ENCODE peak calls at places on chromosomes 16 and 17, in four cellular contexts. G is IMR-90, V is H9, Q is H1. B is an unnamed sample.
A peak's percentile ranks its signal among the peaks of the same experiment; 100 is the strongest.

GRCh38 chr16:13992322-13992721 is 72.4 kb downstream of the ERCC4 start:
- DNase-seq in G (no peak), V (no peak), Q (no peak), B (no peak)

GRCh38 chr17:35841505-35841904 is 27.2 kb downstream of the HEATR9 start:
- DNase-seq in Q (no peak), V (no peak), G (peak; percentile 27), B (no peak)

GRCh38 chr16:14335297-14335696 is 264.2 kb downstream of the MRTFB start:
- DNase-seq in G (no peak), Q (no peak), V (no peak), B (no peak)

GRCh38 chr16:12119562-12119961 is 143.0 kb downstream of the SNX29 start:
- DNase-seq in Q (no peak), G (peak; percentile 25), V (no peak), B (no peak)

GRCh38 chr16:4091638-4092037 is 24.6 kb downstream of the ADCY9 start:
- DNase-seq in Q (no peak), G (no peak), V (no peak), B (no peak)

GRCh38 chr17:2911755-2912111 is 115.5 kb downstream of the RAP1GAP2 start:
- DNase-seq in V (no peak), G (no peak), Q (no peak), B (no peak)

GRCh38 chr17:77884019-77884418 is 74.5 kb upstream of the TNRC6C start:
- DNase-seq in G (peak; percentile 5), Q (no peak), V (peak; percentile 75), B (peak; percentile 61)

GRCh38 chr16:85130707-85131028 is 18.4 kb upstream of the CIBAR2 start:
- DNase-seq in V (no peak), Q (no peak), G (no peak), B (no peak)

GRCh38 chr17:39270923-39271322 is 45.2 kb upstream of the STAC2 start:
- DNase-seq in Q (no peak), G (peak; percentile 81), V (no peak), B (peak; percentile 32)

GRCh38 chr17:31582151-31582907 is 190.9 kb downstream of the RAB11FIP4 start:
- DNase-seq in V (peak; percentile 28), G (peak; percentile 36), Q (no peak), B (no peak)

GRCh38 chr17:83189013-83189672 is 109.7 kb downstream of the METRNL start:
- DNase-seq in G (no peak), V (no peak), Q (no peak), B (no peak)

GRCh38 chr16:14289692-14290340 is 218.7 kb downstream of the MRTFB start:
- DNase-seq in V (peak; percentile 76), G (peak; percentile 24), Q (no peak), B (peak; percentile 81)

GRCh38 chr17:4902540-4902939 is 358 bp downstream of the CHRNE start:
- DNase-seq in G (no peak), Q (no peak), V (no peak), B (no peak)
- H3K9ac ChIP-seq in G (no peak overlapping the region), Q (no peak overlapping the region), V (no peak overlapping the region), B (no peak overlapping the region)

DNA sequence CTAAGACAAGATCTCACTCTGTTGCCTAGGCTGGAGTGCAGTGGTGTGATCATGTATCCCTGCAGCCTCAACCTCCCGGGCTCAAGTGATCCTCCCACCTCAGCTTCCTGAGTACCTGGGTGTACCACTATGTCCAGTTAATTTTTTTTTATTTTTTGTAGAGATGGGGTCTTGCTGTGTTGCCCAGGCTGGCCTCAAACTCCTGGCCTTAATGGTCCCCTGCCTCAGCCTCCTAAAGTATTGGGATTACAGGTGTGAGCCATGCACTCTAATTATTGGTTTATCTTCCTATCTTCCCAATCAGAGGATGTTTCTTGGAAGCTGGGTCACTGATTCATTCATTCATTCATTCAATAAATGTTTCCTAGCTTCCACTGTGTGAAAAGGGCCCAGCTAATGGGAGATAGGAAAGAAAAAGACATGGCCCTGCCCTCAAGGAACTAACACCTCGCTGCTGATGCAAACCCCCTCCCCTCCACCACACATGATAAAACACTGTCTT is 8.5 kb downstream of the ASPHD1 start:
- DNase-seq in G (no peak), V (no peak), Q (no peak), B (no peak)
- H3K56ac ChIP-seq in G (no peak overlapping the region), V (no peak overlapping the region), Q (no peak overlapping the region), B (no peak overlapping the region)

DNA sequence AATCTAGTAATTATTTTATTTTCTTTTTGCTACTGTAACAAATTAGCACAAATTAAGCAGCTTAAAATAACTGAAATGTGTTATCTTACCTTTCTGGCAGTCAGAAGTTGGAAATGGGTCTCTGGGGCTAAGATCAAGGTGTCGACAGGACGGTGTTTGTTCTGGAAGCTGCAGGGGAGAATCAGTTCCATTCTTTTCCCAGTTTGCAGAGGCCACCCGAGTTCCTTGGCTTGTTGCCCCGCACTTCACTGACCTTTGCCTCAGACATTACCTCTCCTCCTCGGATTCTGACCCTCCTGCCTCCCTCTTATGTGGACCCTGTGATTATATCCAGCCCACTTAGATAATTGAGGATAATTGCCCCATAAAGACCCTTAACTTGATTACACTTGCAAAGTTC is 61.0 kb upstream of the MAF start:
- DNase-seq in V (no peak), G (no peak), Q (no peak), B (no peak)
- H3K9ac ChIP-seq in V (no peak overlapping the region), G (no peak overlapping the region), Q (no peak overlapping the region), B (no peak overlapping the region)

DNA sequence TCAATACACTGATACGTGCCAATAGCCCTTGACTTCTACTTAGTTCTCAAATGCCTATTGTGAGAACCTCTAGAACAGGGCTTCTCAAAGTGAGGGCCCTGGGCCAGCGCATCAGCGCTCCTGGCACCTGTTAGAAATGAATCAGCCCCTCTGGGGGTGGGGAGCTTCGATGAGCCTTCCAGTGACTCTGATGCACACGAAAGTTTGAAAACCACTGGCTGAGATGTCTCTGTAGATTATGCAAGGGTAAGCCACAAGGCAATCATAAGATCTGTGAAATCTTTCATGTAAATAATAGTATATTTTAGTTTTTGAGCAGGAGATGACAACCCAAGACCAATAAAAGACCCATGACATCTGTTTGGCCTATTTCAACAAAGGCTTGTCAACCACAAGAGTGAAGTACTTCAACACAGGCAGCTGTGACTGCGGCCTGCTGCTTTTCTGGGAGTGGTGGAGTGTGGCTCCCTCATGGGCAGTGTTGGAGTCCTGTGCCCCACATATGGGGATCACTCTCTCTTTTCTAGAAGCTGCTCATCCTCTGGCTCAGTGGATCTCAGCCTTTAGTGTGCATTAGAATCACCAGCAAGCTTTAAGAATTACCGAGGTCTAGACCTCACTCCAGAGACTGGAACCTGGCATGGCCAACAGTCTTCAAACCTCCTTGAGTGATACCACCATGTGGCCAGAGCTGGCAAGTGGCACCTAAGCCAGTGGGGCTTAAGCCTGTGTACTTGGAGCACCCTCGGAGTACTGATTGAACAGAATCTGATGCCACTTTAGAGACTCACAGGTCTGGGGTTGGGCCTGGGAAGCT is 5.8 kb downstream of the MTHFSD start:
- DNase-seq in Q (no peak), G (no peak), V (no peak), B (no peak)
- H3K56ac ChIP-seq in Q (no peak overlapping the region), G (no peak overlapping the region), V (no peak overlapping the region), B (no peak overlapping the region)

GRCh38 chr17:46002311-46002972 is 3.4 kb downstream of the STH start:
- DNase-seq in Q (peak; percentile 36), V (peak; percentile 86), G (peak; percentile 51), B (peak; percentile 74)
- H3K9ac ChIP-seq in Q (no peak overlapping the region), V (no peak overlapping the region), G (no peak overlapping the region), B (no peak overlapping the region)

GRCh38 chr17:61431594-61432311 is 20.5 kb upstream of the TBX4 start:
- DNase-seq in G (peak; percentile 76), Q (no peak), V (no peak), B (no peak)

GRCh38 chr17:61436995-61437704 is 15.1 kb upstream of the TBX4 start:
- DNase-seq in V (no peak), Q (no peak), G (no peak), B (no peak)

GRCh38 chr17:61442136-61442775 is 10.0 kb upstream of the TBX4 start:
- DNase-seq in G (no peak), Q (no peak), V (no peak), B (peak; percentile 83)

GRCh38 chr17:61440697-61441096 is 11.5 kb upstream of the TBX4 start:
- DNase-seq in V (no peak), G (no peak), Q (no peak), B (no peak)

GRCh38 chr17:61436273-61436672 is 15.9 kb upstream of the TBX4 start:
- DNase-seq in G (no peak), V (no peak), Q (no peak), B (no peak)
- H3K56ac ChIP-seq in G (no peak overlapping the region), V (no peak overlapping the region), Q (no peak overlapping the region), B (no peak overlapping the region)

DNA sequence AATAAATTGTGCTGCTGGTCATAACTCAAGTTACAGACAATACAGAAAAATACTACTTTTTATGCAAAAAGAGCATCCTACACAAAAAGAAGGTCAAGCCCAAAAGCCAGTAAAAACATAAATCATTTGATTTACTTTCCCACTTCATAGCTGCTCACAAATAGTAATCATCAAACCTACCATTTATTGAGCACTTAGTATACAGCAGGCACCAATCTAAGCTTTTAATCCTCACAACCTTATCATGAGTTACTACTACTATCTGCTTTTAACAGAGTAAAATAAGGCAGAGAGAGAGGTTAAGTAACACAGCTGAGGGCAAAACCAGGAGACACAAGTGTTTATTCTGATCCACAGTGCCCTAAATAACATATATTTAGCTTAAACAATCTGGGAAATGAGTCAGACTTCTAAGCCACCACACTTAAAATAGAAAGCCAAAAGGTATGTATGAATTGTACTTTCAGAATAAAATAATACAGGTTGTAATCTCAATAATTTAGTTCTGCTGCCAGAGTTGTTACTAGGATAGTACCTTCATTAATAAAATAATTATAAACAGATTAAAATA is 1.7 kb upstream of the AARS1 start:
- DNase-seq in G (peak; percentile 72), V (no peak), Q (no peak), B (no peak)
- H3K9ac ChIP-seq in G (no peak overlapping the region), V (no peak overlapping the region), Q (no peak overlapping the region), B (no peak overlapping the region)

DNA sequence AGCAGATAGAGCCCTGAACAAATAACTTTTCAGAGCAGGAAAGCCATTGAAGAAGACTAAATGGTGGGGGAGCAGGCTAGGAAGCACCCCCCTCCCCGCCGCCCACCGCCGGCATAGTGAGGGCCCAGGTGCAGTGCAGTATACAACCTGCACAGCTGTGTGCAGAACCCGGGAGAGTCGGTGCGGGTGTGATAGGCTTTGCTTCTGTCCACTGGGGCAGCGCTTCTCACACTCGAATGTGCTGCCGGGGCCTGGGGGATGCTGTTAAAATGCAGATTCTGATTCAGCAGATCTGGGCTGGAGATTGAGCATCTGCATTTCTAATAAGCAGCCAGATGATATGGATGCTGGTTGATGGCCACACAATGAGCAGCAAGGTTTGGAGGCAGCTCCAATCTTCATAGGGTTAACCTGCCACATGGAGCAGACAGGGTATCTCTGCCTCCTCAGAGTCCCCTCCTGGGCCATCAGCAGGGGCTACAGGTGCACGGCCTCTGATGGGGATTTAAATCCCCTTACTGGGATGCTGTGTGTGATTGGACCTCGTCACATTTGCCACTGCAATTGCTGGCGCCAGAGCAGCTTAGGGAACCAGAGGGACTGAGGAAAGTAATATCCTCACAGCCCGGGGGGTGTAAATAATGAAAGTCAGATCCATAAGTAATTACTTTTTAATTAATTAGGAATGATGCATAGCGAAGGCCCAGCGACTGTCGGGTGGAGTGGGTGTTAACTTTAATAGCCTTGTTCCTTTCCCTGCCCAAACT is 172.0 kb upstream of the RPL38 start:
- DNase-seq in V (no peak), G (no peak), Q (no peak), B (no peak)
- H3K56ac ChIP-seq in V (no peak overlapping the region), G (no peak overlapping the region), Q (no peak overlapping the region), B (no peak overlapping the region)

B was measured in mesendoderm.